ENCODE peak calls at places on chromosomes 4 and X, in nine cellular contexts. One of them, this sample, is unnamed.

GRCh38 chr4:38601244-38601915 is 62.6 kb upstream of the KLF3 start:
- DNase-seq in stomach: peak; percentile 49
- DNase-seq in uterus: no peak
- DNase-seq in ovary: no peak
- DNase-seq in heart left ventricle: no peak
- DNase-seq in right lobe of liver: no peak
- DNase-seq in body of pancreas: peak; percentile 41
- DNase-seq in IMR-90: peak; percentile 63
- DNase-seq in transverse colon: no peak
- DNase-seq in this sample: no peak

GRCh38 chrX:116749943-116750342 is 287.2 kb upstream of the CT83 start:
- DNase-seq in stomach: no peak
- DNase-seq in uterus: no peak
- DNase-seq in ovary: no peak
- DNase-seq in heart left ventricle: no peak
- DNase-seq in right lobe of liver: no peak
- DNase-seq in body of pancreas: no peak
- DNase-seq in IMR-90: no peak
- DNase-seq in transverse colon: no peak
- DNase-seq in this sample: no peak

GRCh38 chrX:73262991-73263390 is 48.3 kb upstream of the NAP1L2 start:
- DNase-seq in stomach: no peak
- DNase-seq in uterus: no peak
- DNase-seq in ovary: no peak
- DNase-seq in heart left ventricle: no peak
- DNase-seq in right lobe of liver: no peak
- DNase-seq in body of pancreas: no peak
- DNase-seq in IMR-90: no peak
- DNase-seq in transverse colon: no peak
- DNase-seq in this sample: no peak

GRCh38 chr4:110792036-110792435 is 169.2 kb upstream of the PITX2 start:
- DNase-seq in stomach: no peak
- DNase-seq in uterus: no peak
- DNase-seq in ovary: no peak
- DNase-seq in heart left ventricle: no peak
- DNase-seq in right lobe of liver: no peak
- DNase-seq in body of pancreas: no peak
- DNase-seq in IMR-90: no peak
- DNase-seq in transverse colon: no peak
- DNase-seq in this sample: no peak

GRCh38 chrX:31228909-31229308 is 157.1 kb upstream of the FTHL17 start:
- DNase-seq in stomach: no peak
- DNase-seq in uterus: no peak
- DNase-seq in ovary: no peak
- DNase-seq in heart left ventricle: no peak
- DNase-seq in right lobe of liver: no peak
- DNase-seq in body of pancreas: no peak
- DNase-seq in IMR-90: peak; percentile 46
- DNase-seq in transverse colon: no peak
- DNase-seq in this sample: no peak

GRCh38 chr4:187312299-187312698 is 588.6 kb upstream of the FAT1 start:
- DNase-seq in stomach: no peak
- DNase-seq in uterus: no peak
- DNase-seq in ovary: no peak
- DNase-seq in heart left ventricle: no peak
- DNase-seq in right lobe of liver: no peak
- DNase-seq in body of pancreas: no peak
- DNase-seq in IMR-90: no peak
- DNase-seq in transverse colon: no peak
- DNase-seq in this sample: no peak

GRCh38 chr4:166482755-166483154 is 609.7 kb downstream of the TLL1 start:
- DNase-seq in stomach: no peak
- DNase-seq in uterus: no peak
- DNase-seq in ovary: no peak
- DNase-seq in heart left ventricle: no peak
- DNase-seq in right lobe of liver: no peak
- DNase-seq in body of pancreas: no peak
- DNase-seq in IMR-90: no peak
- DNase-seq in transverse colon: no peak
- DNase-seq in this sample: no peak

GRCh38 chr4:156968479-156968984 is 3.1 kb downstream of the PDGFC start:
- DNase-seq in stomach: peak; percentile 76
- DNase-seq in uterus: peak; percentile 60
- DNase-seq in ovary: peak; percentile 55
- DNase-seq in heart left ventricle: peak; percentile 57
- DNase-seq in right lobe of liver: peak; percentile 26
- DNase-seq in body of pancreas: peak; percentile 69
- DNase-seq in IMR-90: peak; percentile 85
- DNase-seq in transverse colon: peak; percentile 70
- DNase-seq in this sample: peak; percentile 64

GRCh38 chr4:23881674-23882337 is 8.0 kb downstream of the PPARGC1A start:
- DNase-seq in stomach: no peak
- DNase-seq in uterus: no peak
- DNase-seq in ovary: no peak
- DNase-seq in heart left ventricle: no peak
- DNase-seq in right lobe of liver: no peak
- DNase-seq in body of pancreas: no peak
- DNase-seq in IMR-90: no peak
- DNase-seq in transverse colon: no peak
- DNase-seq in this sample: no peak

GRCh38 chrX:115337735-115338134 is 48.2 kb downstream of the LUZP4 start:
- DNase-seq in stomach: no peak
- DNase-seq in uterus: peak; percentile 61
- DNase-seq in ovary: peak; percentile 16
- DNase-seq in heart left ventricle: peak; percentile 29
- DNase-seq in right lobe of liver: no peak
- DNase-seq in body of pancreas: no peak
- DNase-seq in IMR-90: peak; percentile 86
- DNase-seq in transverse colon: no peak
- DNase-seq in this sample: peak; percentile 39

GRCh38 chrX:115345654-115346014 is 56.1 kb downstream of the LUZP4 start:
- DNase-seq in stomach: no peak
- DNase-seq in uterus: no peak
- DNase-seq in ovary: no peak
- DNase-seq in heart left ventricle: no peak
- DNase-seq in right lobe of liver: no peak
- DNase-seq in body of pancreas: no peak
- DNase-seq in IMR-90: no peak
- DNase-seq in transverse colon: no peak
- DNase-seq in this sample: no peak

GRCh38 chrX:115344885-115345653 is 55.6 kb downstream of the LUZP4 start:
- DNase-seq in stomach: peak; percentile 65
- DNase-seq in uterus: peak; percentile 92
- DNase-seq in ovary: peak; percentile 90
- DNase-seq in heart left ventricle: peak; percentile 80
- DNase-seq in right lobe of liver: peak; percentile 89
- DNase-seq in body of pancreas: peak; percentile 85
- DNase-seq in IMR-90: peak; percentile 95
- DNase-seq in transverse colon: peak; percentile 76
- DNase-seq in this sample: peak; percentile 94

GRCh38 chrX:115339441-115340025 is 50.0 kb downstream of the LUZP4 start:
- DNase-seq in stomach: no peak
- DNase-seq in uterus: no peak
- DNase-seq in ovary: no peak
- DNase-seq in heart left ventricle: no peak
- DNase-seq in right lobe of liver: no peak
- DNase-seq in body of pancreas: no peak
- DNase-seq in IMR-90: peak; percentile 21
- DNase-seq in transverse colon: no peak
- DNase-seq in this sample: no peak

DNA sequence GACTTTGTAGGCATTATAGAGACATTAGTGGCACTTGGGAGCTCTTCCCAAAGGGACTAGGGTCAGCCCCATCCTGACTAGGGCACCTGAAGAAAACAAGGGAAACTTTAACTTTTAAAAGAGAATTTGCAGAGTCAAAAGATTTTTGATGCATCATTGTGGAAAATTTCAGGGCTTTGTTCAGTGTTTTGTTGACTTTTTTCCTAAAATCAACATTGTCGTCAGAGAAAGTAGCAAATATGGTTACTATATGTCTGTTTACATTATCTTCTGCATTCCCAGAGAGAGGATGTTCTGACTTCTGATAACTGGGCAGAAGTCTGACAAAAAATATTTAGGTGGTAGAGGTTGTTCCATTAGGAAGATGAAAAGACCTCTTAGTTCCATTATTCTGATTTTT is 51.9 kb downstream of the LUZP4 start:
- DNase-seq in stomach: no peak
- DNase-seq in uterus: no peak
- DNase-seq in ovary: no peak
- DNase-seq in heart left ventricle: no peak
- DNase-seq in right lobe of liver: no peak
- DNase-seq in body of pancreas: no peak
- DNase-seq in IMR-90: no peak
- DNase-seq in transverse colon: no peak
- DNase-seq in this sample: no peak
- TF ChIP-seq CTCF in stomach: no peak
- TF ChIP-seq CTCF in uterus: no peak
- TF ChIP-seq CTCF in ovary: no peak
- TF ChIP-seq CTCF in heart left ventricle: no peak
- TF ChIP-seq CTCF in right lobe of liver: no peak
- TF ChIP-seq CTCF in body of pancreas: no peak
- TF ChIP-seq CTCF in IMR-90: no peak
- TF ChIP-seq CTCF in transverse colon: no peak
- TF ChIP-seq CTCF in this sample: no peak

DNA sequence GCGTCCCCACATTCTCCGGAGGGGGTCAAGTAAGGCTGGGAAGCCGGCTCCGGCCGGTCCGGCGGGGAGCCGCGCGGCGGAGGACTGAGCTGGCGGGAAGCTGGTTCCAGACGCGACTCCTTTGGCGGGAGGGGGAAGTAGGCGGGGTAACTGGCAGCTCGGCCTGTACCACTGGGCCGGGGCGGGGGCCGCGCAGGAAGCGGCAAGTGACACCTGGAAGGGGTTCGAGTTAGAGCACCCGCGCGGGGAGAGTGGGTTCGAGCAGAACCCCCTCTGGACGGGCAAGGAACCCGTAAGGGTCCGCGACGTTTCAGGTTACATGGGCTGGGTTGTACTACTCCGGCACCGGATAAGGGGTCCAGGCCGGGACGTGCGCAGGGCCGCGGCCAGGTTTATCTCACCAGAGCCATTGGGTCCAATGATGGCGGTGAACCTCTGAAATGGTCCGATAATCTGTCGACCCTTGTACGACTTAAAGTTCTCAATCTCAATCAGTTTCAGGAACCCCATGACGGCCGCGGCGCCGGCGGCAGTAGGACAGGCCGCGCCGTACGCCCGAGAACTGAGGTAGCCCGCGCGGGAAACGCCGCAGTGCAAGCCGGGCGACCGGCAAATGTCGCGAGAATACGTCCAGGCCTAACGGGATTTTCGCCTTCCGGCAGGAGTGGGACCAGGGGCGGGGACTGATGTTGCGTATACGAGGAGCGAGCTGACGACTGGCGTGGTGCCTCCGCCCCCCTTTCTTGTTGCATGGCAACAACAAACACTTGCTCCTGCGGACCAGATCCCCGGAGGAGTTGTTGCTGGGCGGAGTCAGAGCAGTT is at the start of the genes RIBC1 and SMC1A:
- DNase-seq in stomach: peak; percentile 99
- DNase-seq in uterus: peak; percentile 100
- DNase-seq in ovary: peak; percentile 99
- DNase-seq in heart left ventricle: peak; percentile 95
- DNase-seq in right lobe of liver: peak; percentile 98
- DNase-seq in body of pancreas: peak; percentile 99
- DNase-seq in IMR-90: peak; percentile 98
- DNase-seq in transverse colon: peak; percentile 99
- DNase-seq in this sample: peak; percentile 100
- TF ChIP-seq POLR2A in stomach: no peak
- TF ChIP-seq POLR2A in uterus: peak; percentile 71
- TF ChIP-seq POLR2A in ovary: peak; percentile 71
- TF ChIP-seq POLR2A in heart left ventricle: no peak
- TF ChIP-seq POLR2A in right lobe of liver: peak; percentile 66
- TF ChIP-seq POLR2A in body of pancreas: peak; percentile 47
- TF ChIP-seq POLR2A in IMR-90: peak; percentile 89
- TF ChIP-seq POLR2A in transverse colon: peak; percentile 65
- TF ChIP-seq POLR2A in this sample: peak; percentile 59

GRCh38 chrX:45845142-45845541 is 644.5 kb upstream of the DIPK2B start:
- DNase-seq in stomach: no peak
- DNase-seq in uterus: no peak
- DNase-seq in ovary: no peak
- DNase-seq in heart left ventricle: no peak
- DNase-seq in right lobe of liver: no peak
- DNase-seq in body of pancreas: no peak
- DNase-seq in IMR-90: no peak
- DNase-seq in transverse colon: no peak
- DNase-seq in this sample: no peak
- H3K36me3 ChIP-seq in stomach: no peaks in the 10 kb centered on the region
- H3K36me3 ChIP-seq in uterus: no peaks in the 10 kb centered on the region
- H3K36me3 ChIP-seq in ovary: no peaks in the 10 kb centered on the region
- H3K36me3 ChIP-seq in heart left ventricle: no peaks in the 10 kb centered on the region
- H3K36me3 ChIP-seq in right lobe of liver: no peaks in the 10 kb centered on the region
- H3K36me3 ChIP-seq in body of pancreas: no peaks in the 10 kb centered on the region
- H3K36me3 ChIP-seq in IMR-90: peaks cover 7% of the 10 kb centered on the region
- H3K36me3 ChIP-seq in transverse colon: no peaks in the 10 kb centered on the region
- H3K36me3 ChIP-seq in this sample: no peaks in the 10 kb centered on the region

DNA sequence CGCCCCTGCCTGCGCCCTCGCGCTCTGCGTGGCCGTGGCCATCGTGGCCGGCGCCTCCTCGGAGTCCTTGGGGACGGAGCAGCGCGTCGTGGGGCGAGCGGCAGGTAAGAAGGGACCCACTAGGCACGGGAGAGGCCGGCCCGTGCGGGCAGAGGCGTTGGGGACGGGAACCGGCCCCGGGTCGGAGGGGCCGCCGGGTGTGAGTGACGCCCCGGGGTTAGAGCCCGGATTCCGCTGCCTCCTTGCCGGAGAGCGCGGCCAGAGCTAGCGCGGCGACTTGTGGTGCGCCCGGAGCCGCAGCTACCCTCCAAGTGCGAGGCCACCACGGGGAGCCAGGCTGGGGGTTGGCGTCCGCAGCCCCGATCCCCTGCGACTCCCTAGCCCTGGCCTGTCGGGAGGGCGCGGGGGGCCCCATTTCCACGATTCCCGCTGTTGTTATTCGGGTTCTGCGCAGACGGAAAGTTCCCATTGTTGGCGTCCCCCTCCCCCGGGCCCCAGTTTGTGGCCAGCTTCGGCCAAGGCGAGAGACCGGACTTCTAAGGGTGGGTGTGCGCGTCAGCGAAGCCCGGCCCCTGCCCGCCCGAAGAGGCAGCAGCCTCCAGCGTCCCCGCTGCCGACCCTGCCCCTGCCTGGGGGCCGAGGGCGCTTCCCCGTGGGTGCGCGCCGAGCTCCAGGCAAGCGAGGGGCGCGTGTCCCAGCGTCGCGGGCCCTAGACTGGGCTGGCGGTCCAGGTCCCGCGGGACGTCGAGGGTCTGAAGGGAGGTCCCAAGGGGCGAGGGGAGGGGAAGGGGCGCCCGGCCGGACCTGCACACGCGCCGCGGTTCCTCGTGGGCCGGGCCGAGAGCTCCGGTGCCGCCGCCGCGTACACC is 1.1 kb downstream of the FGFR3 start:
- DNase-seq in stomach: no peak
- DNase-seq in uterus: no peak
- DNase-seq in ovary: no peak
- DNase-seq in heart left ventricle: no peak
- DNase-seq in right lobe of liver: no peak
- DNase-seq in body of pancreas: no peak
- DNase-seq in IMR-90: no peak
- DNase-seq in transverse colon: no peak
- DNase-seq in this sample: no peak
- TF ChIP-seq CTCF in stomach: no peak
- TF ChIP-seq CTCF in uterus: no peak
- TF ChIP-seq CTCF in ovary: no peak
- TF ChIP-seq CTCF in heart left ventricle: no peak
- TF ChIP-seq CTCF in right lobe of liver: no peak
- TF ChIP-seq CTCF in body of pancreas: no peak
- TF ChIP-seq CTCF in IMR-90: no peak
- TF ChIP-seq CTCF in transverse colon: no peak
- TF ChIP-seq CTCF in this sample: no peak

GRCh38 chr4:88822034-88822433 is 124.4 kb upstream of the NAP1L5 start:
- DNase-seq in stomach: no peak
- DNase-seq in uterus: no peak
- DNase-seq in ovary: no peak
- DNase-seq in heart left ventricle: no peak
- DNase-seq in right lobe of liver: no peak
- DNase-seq in body of pancreas: no peak
- DNase-seq in IMR-90: no peak
- DNase-seq in transverse colon: no peak
- DNase-seq in this sample: no peak
- TF ChIP-seq POLR2A in stomach: no peak
- TF ChIP-seq POLR2A in uterus: no peak
- TF ChIP-seq POLR2A in ovary: no peak
- TF ChIP-seq POLR2A in heart left ventricle: no peak
- TF ChIP-seq POLR2A in right lobe of liver: no peak
- TF ChIP-seq POLR2A in body of pancreas: no peak
- TF ChIP-seq POLR2A in IMR-90: no peak
- TF ChIP-seq POLR2A in transverse colon: no peak
- TF ChIP-seq POLR2A in this sample: no peak

This sample was measured in adrenal gland.